ENCODE peak calls at places on chromosomes 3 and 15, in four cellular contexts. A is IMR-90, R is AG10803, B is endothelial cell of umbilical vein. E is an unnamed sample.

GRCh38 chr3:124607163-124607562 is 123.1 kb upstream of the UMPS start:
- DNase-seq in A (peak; percentile 83), B (peak; percentile 46), R (peak; percentile 47), E (peak; percentile 65)

GRCh38 chr3:197507541-197507940 is 48.2 kb downstream of the BDH1 start:
- DNase-seq in B (no peak), R (no peak), A (no peak), E (no peak)

GRCh38 chr3:43865887-43866528 is 175.3 kb downstream of the ABHD5 start:
- DNase-seq in B (no peak), R (no peak), A (no peak), E (no peak)

GRCh38 chr3:114712728-114713492 is 419.1 kb downstream of the TIGIT start:
- DNase-seq in R (no peak), B (no peak), A (no peak), E (no peak)

GRCh38 chr15:66720206-66721010 is 18.4 kb downstream of the SMAD6 start:
- DNase-seq in R (peak; percentile 83), B (peak; percentile 56), A (peak; percentile 82), E (peak; percentile 84)

GRCh38 chr3:99895706-99896441 is 78.2 kb downstream of the CMSS1 start:
- DNase-seq in A (peak; percentile 95), R (peak; percentile 92), B (peak; percentile 85), E (peak; percentile 84)

GRCh38 chr3:127865941-127866340 is 43.6 kb upstream of the MGLL start:
- DNase-seq in R (peak; percentile 13), A (peak; percentile 49), B (no peak), E (peak; percentile 20)

GRCh38 chr3:197216169-197216860 is 82.1 kb downstream of the DLG1 start:
- DNase-seq in R (peak; percentile 81), B (peak; percentile 74), A (peak; percentile 75), E (peak; percentile 95)

GRCh38 chr15:96888764-96889163 is 558.3 kb downstream of the NR2F2 start:
- DNase-seq in R (no peak), A (no peak), B (no peak), E (no peak)

GRCh38 chr3:152505926-152506325 is 237.2 kb downstream of the MBNL1 start:
- DNase-seq in A (no peak), R (no peak), B (no peak), E (no peak)

GRCh38 chr3:149586871-149587270 is 71.0 kb downstream of the WWTR1 start:
- DNase-seq in R (no peak), B (peak; percentile 84), A (peak; percentile 79), E (peak; percentile 51)

GRCh38 chr3:156389151-156389760 is 165.7 kb downstream of the SSR3 start:
- DNase-seq in A (no peak), R (peak; percentile 40), B (no peak), E (no peak)

GRCh38 chr3:71562938-71563337 is 20.6 kb downstream of the FOXP1 start:
- DNase-seq in A (no peak), B (no peak), R (no peak), E (no peak)

GRCh38 chr15:97683816-97684215 is 276.7 kb upstream of the ARRDC4 start:
- DNase-seq in A (no peak), R (no peak), B (no peak), E (no peak)

GRCh38 chr3:10848261-10848660 is 32.2 kb downstream of the SLC6A11 start:
- DNase-seq in B (no peak), A (no peak), R (no peak), E (no peak)

GRCh38 chr3:41247055-41247454 is 47.8 kb downstream of the CTNNB1 start:
- DNase-seq in R (no peak), B (no peak), A (no peak), E (no peak)

GRCh38 chr15:69298697-69299441 is at the start of gene PAQR5:
- DNase-seq in R (no peak), A (no peak), B (no peak), E (no peak)

GRCh38 chr15:65082303-65082958 is 5.9 kb downstream of the KBTBD13 start:
- DNase-seq in A (no peak), R (no peak), B (no peak), E (no peak)

GRCh38 chr3:167653155-167653554 is 587 bp downstream of the WDR49 start:
- DNase-seq in A (no peak), B (no peak), R (no peak), E (no peak)
- H3K4me3 ChIP-seq in A (no peak overlapping the region), B (no peak overlapping the region), R (no peak overlapping the region), E (no peak overlapping the region)

GRCh38 chr15:89908226-89908625 is 4.5 kb downstream of the ARPIN start:
- DNase-seq in R (no peak), A (no peak), B (no peak), E (no peak)

GRCh38 chr15:89912674-89913396 is at the start of gene ARPIN:
- DNase-seq in A (peak; percentile 32), B (peak; percentile 38), R (peak; percentile 48), E (peak; percentile 47)

GRCh38 chr15:89910891-89911626 is 1.7 kb downstream of the ARPIN start:
- DNase-seq in A (no peak), B (no peak), R (no peak), E (no peak)

GRCh38 chr15:89909611-89910010 is 3.1 kb downstream of the ARPIN start:
- DNase-seq in A (no peak), R (no peak), B (no peak), E (no peak)

DNA sequence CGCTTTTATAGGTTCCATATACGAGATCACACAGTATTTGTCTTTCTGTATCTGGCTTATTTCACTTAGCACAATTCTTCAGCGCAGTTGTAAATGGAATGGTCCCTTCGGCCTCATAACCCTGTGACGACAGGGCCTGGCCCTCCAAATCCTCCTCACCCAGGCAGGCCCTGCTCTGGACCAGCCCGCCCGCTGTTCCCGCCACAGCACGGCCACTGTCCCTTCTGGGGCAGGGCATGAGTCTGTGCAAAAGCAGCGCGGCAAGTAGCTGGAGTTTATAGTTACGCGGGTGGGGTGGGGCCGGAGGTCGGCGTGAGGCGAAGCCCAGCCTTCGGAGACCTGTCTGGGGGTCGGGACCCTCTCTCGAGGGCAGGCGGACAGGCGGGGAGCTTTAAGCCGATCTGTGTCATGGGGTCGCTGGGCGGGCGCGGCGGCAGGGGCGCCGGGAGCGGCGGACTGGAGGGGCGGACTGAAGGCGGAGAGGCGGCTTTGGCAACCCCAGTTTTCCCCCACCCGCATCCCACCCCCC is 543 bp downstream of the ARPIN start:
- DNase-seq in A (no peak), R (peak; percentile 20), B (peak; percentile 33), E (peak; percentile 27)
- H3K4me3 ChIP-seq in A (peak overlapping the region; percentile 81), R (peak overlapping the region; percentile 71), B (peak overlapping the region; percentile 61), E (peak overlapping the region; percentile 75)

GRCh38 chr3:161203485-161204098 is 17.5 kb upstream of the NMD3 start:
- DNase-seq in A (no peak), B (no peak), R (no peak), E (no peak)

GRCh38 chr3:161212892-161213291 is 8.2 kb upstream of the NMD3 start:
- DNase-seq in A (no peak), R (peak; percentile 17), B (no peak), E (peak; percentile 43)

GRCh38 chr3:161213644-161214043 is 7.5 kb upstream of the NMD3 start:
- DNase-seq in B (no peak), R (no peak), A (no peak), E (no peak)

GRCh38 chr3:161208931-161209330 is 12.2 kb upstream of the NMD3 start:
- DNase-seq in B (no peak), A (no peak), R (no peak), E (no peak)
- H3K4me3 ChIP-seq in B (no peak overlapping the region), A (no peak overlapping the region), R (no peak overlapping the region), E (no peak overlapping the region)

GRCh38 chr3:126389112-126389791 is 5.5 kb upstream of the CFAP100 start:
- DNase-seq in B (peak; percentile 84), R (peak; percentile 83), A (peak; percentile 76), E (peak; percentile 80)
- H3K4me3 ChIP-seq in B (peak overlapping the region; percentile 16), R (peak overlapping the region; percentile 55), A (peak overlapping the region; percentile 14), E (peak overlapping the region; percentile 64)

GRCh38 chr3:153624310-153625030 is 462.4 kb downstream of the RAP2B start:
- DNase-seq in A (no peak), R (no peak), B (peak; percentile 65), E (no peak)
- H3K4me3 ChIP-seq in A (no peak overlapping the region), R (no peak overlapping the region), B (no peak overlapping the region), E (no peak overlapping the region)

DNA sequence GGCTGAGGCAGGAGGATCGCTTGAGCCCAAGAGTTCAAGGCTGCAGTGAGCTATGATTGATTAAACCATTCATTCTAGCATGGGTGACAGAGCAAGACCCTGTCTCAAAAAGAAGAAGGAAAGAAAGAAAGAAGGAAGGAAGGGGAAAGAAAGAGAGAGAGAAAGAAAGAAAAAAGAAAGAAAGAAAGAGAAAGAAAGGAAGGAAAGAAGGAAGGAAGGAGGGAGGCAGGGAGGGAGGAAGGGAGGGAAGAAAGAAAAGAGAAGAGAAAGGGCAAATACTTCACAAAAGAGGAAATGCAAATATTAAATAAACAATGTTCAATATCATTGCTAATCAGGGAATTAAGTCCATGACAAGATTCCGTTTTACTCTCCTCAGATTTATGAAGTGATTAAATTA is 4.0 kb upstream of the KIF7 start:
- DNase-seq in A (no peak), R (no peak), B (no peak), E (no peak)
- H3K4me3 ChIP-seq in A (no peak overlapping the region), R (no peak overlapping the region), B (no peak overlapping the region), E (no peak overlapping the region)

DNA sequence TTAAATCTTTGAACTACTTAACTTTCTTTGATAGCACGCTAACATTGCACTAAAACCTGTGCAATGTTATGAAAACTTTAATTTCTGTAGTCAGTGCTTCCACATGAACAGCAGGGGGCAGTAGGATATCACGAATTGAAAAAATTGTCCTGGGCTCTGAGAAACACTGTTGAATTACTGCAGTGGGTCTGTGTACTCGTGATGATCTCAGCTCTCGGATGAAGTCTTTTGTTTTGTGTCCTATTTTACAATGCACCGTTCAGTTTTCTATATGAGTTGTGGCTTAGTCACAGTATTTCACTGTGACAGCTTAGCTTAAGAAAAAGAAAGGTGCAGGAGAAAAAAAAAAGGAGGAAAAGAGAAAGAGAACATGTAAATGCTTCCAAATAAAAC is 141.3 kb upstream of the CCDC54 start:
- DNase-seq in B (peak; percentile 88), A (peak; percentile 89), R (peak; percentile 77), E (peak; percentile 93)
- H3K4me3 ChIP-seq in B (peak overlapping the region; percentile 28), A (peak overlapping the region; percentile 40), R (peak overlapping the region; percentile 53), E (peak overlapping the region; percentile 60)

DNA sequence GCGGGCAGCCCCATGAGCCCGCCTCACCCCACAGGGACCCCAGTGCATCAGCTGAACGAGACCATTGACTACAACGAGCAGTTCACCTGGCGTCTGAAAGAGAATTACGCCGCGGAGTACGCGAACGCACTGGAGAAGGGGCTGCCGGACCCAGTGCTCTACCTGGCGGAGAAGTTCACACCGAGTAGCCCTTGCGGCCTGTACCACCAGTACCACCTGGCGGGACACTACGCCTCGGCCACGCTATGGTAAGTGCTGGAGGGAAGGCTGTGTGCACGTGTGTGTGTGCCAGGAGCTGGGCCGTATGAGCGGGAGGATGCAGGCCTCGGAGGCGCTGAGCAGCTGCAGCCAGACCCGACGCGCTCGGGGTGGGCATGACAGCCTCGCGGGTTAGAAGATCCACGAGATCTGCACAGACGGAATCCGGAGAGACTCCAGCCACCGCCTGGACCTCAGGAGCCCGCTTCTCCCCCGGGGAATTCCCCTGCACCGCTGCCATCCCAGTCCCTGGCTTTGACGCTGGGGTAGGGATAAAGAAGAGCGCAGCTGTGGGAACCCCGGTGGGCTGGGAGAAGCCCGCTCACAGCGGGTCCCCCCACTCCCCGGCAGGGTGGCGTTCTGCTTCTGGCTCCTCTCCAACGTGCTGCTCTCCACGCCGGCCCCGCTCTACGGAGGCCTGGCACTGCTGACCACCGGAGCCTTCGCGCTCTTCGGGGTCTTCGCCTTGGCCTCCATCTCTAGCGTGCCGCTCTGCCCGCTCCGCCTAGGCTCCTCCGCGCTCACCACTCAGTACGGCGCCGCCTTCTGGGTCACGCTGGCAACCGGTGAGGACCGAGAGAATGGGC is 2.6 kb downstream of the DUOXA2 start:
- DNase-seq in B (no peak), A (no peak), R (no peak), E (no peak)
- H3K4me3 ChIP-seq in B (no peak overlapping the region), A (no peak overlapping the region), R (no peak overlapping the region), E (no peak overlapping the region)